ENCODE peak calls at places on chromosome 11, in ten cellular contexts. One of them, this sample, is unnamed.
A peak's percentile ranks its signal among the peaks of the same experiment; 100 is the strongest.

GRCh38 chr11:2921742-2922493 is 7.3 kb downstream of the PHLDA2 start:
- DNase-seq in brain microvascular endothelial cell: no peak
- DNase-seq in AG10803: no peak
- DNase-seq in glutamatergic neuron: no peak
- DNase-seq in AG09309: no peak
- DNase-seq in psoas muscle: no peak
- DNase-seq in bronchial epithelial cell: no peak
- DNase-seq in BJ: no peak
- DNase-seq in foreskin keratinocyte: no peak
- DNase-seq in adrenal gland: no peak
- DNase-seq in this sample: no peak

GRCh38 chr11:113673566-113674396 is 32.3 kb downstream of the TMPRSS5 start:
- DNase-seq in foreskin keratinocyte: no peak
- DNase-seq in AG09309: no peak
- DNase-seq in bronchial epithelial cell: no peak
- DNase-seq in AG10803: no peak
- DNase-seq in brain microvascular endothelial cell: no peak
- DNase-seq in glutamatergic neuron: no peak
- DNase-seq in adrenal gland: no peak
- DNase-seq in BJ: no peak
- DNase-seq in psoas muscle: no peak
- DNase-seq in this sample: no peak

GRCh38 chr11:76835928-76836612 is 24.6 kb upstream of the ACER3 start:
- DNase-seq in brain microvascular endothelial cell: no peak
- DNase-seq in foreskin keratinocyte: no peak
- DNase-seq in AG10803: peak; percentile 95
- DNase-seq in AG09309: peak; percentile 76
- DNase-seq in BJ: peak; percentile 59
- DNase-seq in glutamatergic neuron: no peak
- DNase-seq in adrenal gland: peak; percentile 56
- DNase-seq in psoas muscle: no peak
- DNase-seq in bronchial epithelial cell: peak; percentile 45
- DNase-seq in this sample: no peak

GRCh38 chr11:129544691-129545090 is 169.0 kb downstream of the BARX2 start:
- DNase-seq in BJ: no peak
- DNase-seq in psoas muscle: no peak
- DNase-seq in brain microvascular endothelial cell: no peak
- DNase-seq in foreskin keratinocyte: no peak
- DNase-seq in AG09309: no peak
- DNase-seq in bronchial epithelial cell: no peak
- DNase-seq in glutamatergic neuron: no peak
- DNase-seq in adrenal gland: no peak
- DNase-seq in AG10803: no peak
- DNase-seq in this sample: no peak

GRCh38 chr11:47124675-47125074 is 52.0 kb downstream of the ARFGAP2 start:
- DNase-seq in bronchial epithelial cell: no peak
- DNase-seq in BJ: no peak
- DNase-seq in AG09309: no peak
- DNase-seq in glutamatergic neuron: no peak
- DNase-seq in foreskin keratinocyte: no peak
- DNase-seq in adrenal gland: no peak
- DNase-seq in psoas muscle: no peak
- DNase-seq in AG10803: no peak
- DNase-seq in brain microvascular endothelial cell: no peak
- DNase-seq in this sample: no peak

GRCh38 chr11:6612816-6613136 is 760 bp upstream of the TAF10 start:
- DNase-seq in psoas muscle: peak; percentile 51
- DNase-seq in foreskin keratinocyte: no peak
- DNase-seq in adrenal gland: no peak
- DNase-seq in brain microvascular endothelial cell: no peak
- DNase-seq in glutamatergic neuron: peak; percentile 47
- DNase-seq in BJ: no peak
- DNase-seq in bronchial epithelial cell: no peak
- DNase-seq in AG09309: no peak
- DNase-seq in AG10803: no peak
- DNase-seq in this sample: no peak

GRCh38 chr11:35330924-35331323 is 88.4 kb downstream of the SLC1A2 start:
- DNase-seq in brain microvascular endothelial cell: no peak
- DNase-seq in AG09309: no peak
- DNase-seq in BJ: no peak
- DNase-seq in psoas muscle: no peak
- DNase-seq in glutamatergic neuron: no peak
- DNase-seq in bronchial epithelial cell: no peak
- DNase-seq in foreskin keratinocyte: no peak
- DNase-seq in AG10803: no peak
- DNase-seq in adrenal gland: no peak
- DNase-seq in this sample: no peak

GRCh38 chr11:99160447-99160846 is 139.7 kb downstream of the CNTN5 start:
- DNase-seq in BJ: no peak
- DNase-seq in foreskin keratinocyte: no peak
- DNase-seq in brain microvascular endothelial cell: no peak
- DNase-seq in psoas muscle: no peak
- DNase-seq in AG10803: no peak
- DNase-seq in AG09309: no peak
- DNase-seq in bronchial epithelial cell: no peak
- DNase-seq in adrenal gland: no peak
- DNase-seq in glutamatergic neuron: no peak
- DNase-seq in this sample: no peak

GRCh38 chr11:117524784-117525183 is 197.1 kb downstream of the CEP164 start:
- DNase-seq in adrenal gland: no peak
- DNase-seq in AG10803: no peak
- DNase-seq in BJ: no peak
- DNase-seq in foreskin keratinocyte: no peak
- DNase-seq in bronchial epithelial cell: no peak
- DNase-seq in psoas muscle: no peak
- DNase-seq in glutamatergic neuron: no peak
- DNase-seq in brain microvascular endothelial cell: no peak
- DNase-seq in AG09309: no peak
- DNase-seq in this sample: no peak

GRCh38 chr11:30314625-30315024 is 8.3 kb upstream of the ARL14EP start:
- DNase-seq in brain microvascular endothelial cell: no peak
- DNase-seq in glutamatergic neuron: no peak
- DNase-seq in adrenal gland: no peak
- DNase-seq in AG09309: no peak
- DNase-seq in foreskin keratinocyte: no peak
- DNase-seq in bronchial epithelial cell: peak; percentile 21
- DNase-seq in psoas muscle: no peak
- DNase-seq in BJ: no peak
- DNase-seq in AG10803: peak; percentile 16
- DNase-seq in this sample: no peak
- TF ChIP-seq CTCF in brain microvascular endothelial cell: peak; percentile 65
- TF ChIP-seq CTCF in glutamatergic neuron: peak; percentile 64
- TF ChIP-seq CTCF in adrenal gland: peak; percentile 46
- TF ChIP-seq CTCF in AG09309: peak; percentile 52
- TF ChIP-seq CTCF in foreskin keratinocyte: peak; percentile 67
- TF ChIP-seq CTCF in bronchial epithelial cell: peak; percentile 41
- TF ChIP-seq CTCF in psoas muscle: no peak
- TF ChIP-seq CTCF in BJ: peak; percentile 57
- TF ChIP-seq CTCF in AG10803: peak; percentile 64
- TF ChIP-seq CTCF in this sample: peak; percentile 65

GRCh38 chr11:79076526-79077115 is 364.2 kb downstream of the TENM4 start:
- DNase-seq in foreskin keratinocyte: no peak
- DNase-seq in glutamatergic neuron: peak; percentile 50
- DNase-seq in adrenal gland: peak; percentile 54
- DNase-seq in brain microvascular endothelial cell: peak; percentile 51
- DNase-seq in bronchial epithelial cell: peak; percentile 23
- DNase-seq in psoas muscle: no peak
- DNase-seq in BJ: no peak
- DNase-seq in AG10803: peak; percentile 52
- DNase-seq in AG09309: no peak
- DNase-seq in this sample: no peak
- TF ChIP-seq CTCF in foreskin keratinocyte: peak; percentile 61
- TF ChIP-seq CTCF in glutamatergic neuron: peak; percentile 54
- TF ChIP-seq CTCF in adrenal gland: peak; percentile 61
- TF ChIP-seq CTCF in brain microvascular endothelial cell: peak; percentile 84
- TF ChIP-seq CTCF in bronchial epithelial cell: peak; percentile 43
- TF ChIP-seq CTCF in psoas muscle: peak; percentile 57
- TF ChIP-seq CTCF in BJ: peak; percentile 79
- TF ChIP-seq CTCF in AG10803: peak; percentile 77
- TF ChIP-seq CTCF in AG09309: peak; percentile 83
- TF ChIP-seq CTCF in this sample: peak; percentile 60

DNA sequence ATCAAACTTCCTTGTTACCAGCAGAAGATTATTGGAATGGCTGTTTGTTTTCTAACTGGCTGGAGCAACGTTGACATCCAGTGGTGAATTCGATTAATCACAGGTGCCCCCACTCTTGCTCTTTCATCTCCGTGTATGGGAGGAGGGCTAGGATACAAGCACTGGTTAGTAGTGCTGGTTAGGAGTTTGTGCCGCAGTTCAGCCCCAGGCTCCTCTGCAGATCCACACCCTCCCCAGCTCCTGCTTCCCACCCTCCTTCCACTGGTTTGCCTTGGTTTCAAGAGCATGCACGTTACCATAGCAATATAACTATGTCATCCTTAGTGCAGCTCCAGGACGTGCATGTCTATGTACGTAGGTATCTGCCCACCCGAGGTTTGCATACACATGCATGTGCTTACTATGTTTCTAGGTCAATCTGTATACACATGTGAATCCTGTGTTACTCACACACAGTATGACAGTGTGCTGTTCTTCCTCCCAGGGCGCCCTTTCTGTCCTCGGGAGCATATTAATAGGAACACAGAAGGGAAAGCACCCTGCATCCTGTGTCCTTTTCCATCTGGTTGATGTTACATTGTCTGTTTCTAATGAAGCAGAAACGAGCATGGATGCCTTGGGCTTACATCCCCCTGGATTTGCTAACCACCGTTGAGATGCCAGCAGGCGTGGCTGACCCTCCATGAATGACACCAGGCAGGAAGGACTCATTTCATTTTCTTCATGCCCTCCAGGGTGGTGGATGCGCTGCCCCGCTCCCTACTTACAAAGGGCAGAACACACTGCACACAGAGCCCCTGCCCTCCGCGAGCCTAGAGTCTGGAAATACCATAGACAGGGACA is 539.2 kb downstream of the OPCML start:
- DNase-seq in BJ: no peak
- DNase-seq in foreskin keratinocyte: no peak
- DNase-seq in glutamatergic neuron: no peak
- DNase-seq in brain microvascular endothelial cell: peak; percentile 14
- DNase-seq in AG09309: no peak
- DNase-seq in psoas muscle: no peak
- DNase-seq in adrenal gland: no peak
- DNase-seq in bronchial epithelial cell: no peak
- DNase-seq in AG10803: peak; percentile 23
- DNase-seq in this sample: no peak
- TF ChIP-seq CTCF in BJ: peak; percentile 20
- TF ChIP-seq CTCF in foreskin keratinocyte: peak; percentile 6
- TF ChIP-seq CTCF in glutamatergic neuron: no peak
- TF ChIP-seq CTCF in brain microvascular endothelial cell: peak; percentile 64
- TF ChIP-seq CTCF in AG09309: peak; percentile 32
- TF ChIP-seq CTCF in psoas muscle: no peak
- TF ChIP-seq CTCF in adrenal gland: no peak
- TF ChIP-seq CTCF in bronchial epithelial cell: no peak
- TF ChIP-seq CTCF in AG10803: peak; percentile 54
- TF ChIP-seq CTCF in this sample: peak; percentile 7

DNA sequence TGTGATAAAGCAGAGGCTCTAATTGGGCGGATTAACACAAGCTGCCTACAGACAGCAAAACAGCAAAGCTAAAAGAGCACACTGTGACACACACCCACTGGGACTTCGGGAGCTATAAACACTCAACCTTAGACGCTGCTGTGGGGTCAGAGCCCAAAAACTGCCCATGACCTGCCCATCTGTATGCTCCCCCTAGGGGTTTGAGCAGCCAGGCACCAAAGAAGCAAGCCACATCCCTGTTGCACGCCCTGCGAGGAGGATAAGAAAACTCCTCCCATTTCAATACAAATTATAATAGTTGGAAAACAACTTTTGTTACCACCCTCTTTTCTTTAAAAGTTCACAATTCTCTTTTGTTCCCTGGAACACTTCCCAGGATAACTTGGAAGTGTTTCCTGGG is 86.5 kb downstream of the DLG2 start:
- DNase-seq in BJ: no peak
- DNase-seq in AG10803: no peak
- DNase-seq in brain microvascular endothelial cell: no peak
- DNase-seq in glutamatergic neuron: no peak
- DNase-seq in foreskin keratinocyte: no peak
- DNase-seq in psoas muscle: peak; percentile 49
- DNase-seq in AG09309: no peak
- DNase-seq in bronchial epithelial cell: no peak
- DNase-seq in adrenal gland: no peak
- DNase-seq in this sample: no peak
- TF ChIP-seq CTCF in BJ: no peak
- TF ChIP-seq CTCF in AG10803: no peak
- TF ChIP-seq CTCF in brain microvascular endothelial cell: peak; percentile 29
- TF ChIP-seq CTCF in glutamatergic neuron: no peak
- TF ChIP-seq CTCF in foreskin keratinocyte: no peak
- TF ChIP-seq CTCF in psoas muscle: no peak
- TF ChIP-seq CTCF in AG09309: no peak
- TF ChIP-seq CTCF in bronchial epithelial cell: no peak
- TF ChIP-seq CTCF in adrenal gland: no peak
- TF ChIP-seq CTCF in this sample: no peak

DNA sequence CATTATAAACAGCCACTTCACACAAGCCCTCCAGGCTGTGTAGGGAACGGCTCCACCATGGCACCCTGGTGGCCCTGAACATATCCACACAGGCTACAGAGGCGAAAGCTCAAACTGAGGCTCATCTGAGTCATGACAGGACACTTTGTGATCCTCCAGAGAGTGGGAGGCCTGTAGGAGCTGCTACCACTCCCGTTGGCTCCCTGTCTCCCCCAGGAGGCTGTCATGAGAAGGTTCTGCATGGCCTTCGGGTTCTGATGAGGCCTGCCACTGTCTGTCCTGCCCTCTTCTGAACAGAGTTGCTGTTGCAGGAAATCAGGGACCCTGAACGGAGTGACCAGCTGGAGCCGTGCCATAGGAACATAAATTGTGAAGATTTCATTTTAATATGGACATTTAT is 23.8 kb upstream of the ALDH3B2 start:
- DNase-seq in AG10803: no peak
- DNase-seq in bronchial epithelial cell: no peak
- DNase-seq in brain microvascular endothelial cell: peak; percentile 3
- DNase-seq in adrenal gland: no peak
- DNase-seq in glutamatergic neuron: no peak
- DNase-seq in AG09309: no peak
- DNase-seq in psoas muscle: no peak
- DNase-seq in BJ: no peak
- DNase-seq in foreskin keratinocyte: no peak
- DNase-seq in this sample: no peak
- TF ChIP-seq CTCF in AG10803: peak; percentile 22
- TF ChIP-seq CTCF in bronchial epithelial cell: no peak
- TF ChIP-seq CTCF in brain microvascular endothelial cell: peak; percentile 53
- TF ChIP-seq CTCF in adrenal gland: no peak
- TF ChIP-seq CTCF in glutamatergic neuron: no peak
- TF ChIP-seq CTCF in AG09309: peak; percentile 28
- TF ChIP-seq CTCF in psoas muscle: no peak
- TF ChIP-seq CTCF in BJ: peak; percentile 17
- TF ChIP-seq CTCF in foreskin keratinocyte: peak; percentile 41
- TF ChIP-seq CTCF in this sample: no peak

This sample was measured in osteocyte.